ENCODE peak calls at places on chromosomes 11 and 22, in five cellular contexts. K is effector CD4-positive, alpha-beta T cell; R is left lung; N is A673; S is lower leg skin. U is an unnamed sample.

GRCh38 chr11:1373536-1374214 is 16.1 kb upstream of the BRSK2 start:
- DNase-seq in K (peak), R (no peak), N (no peak), S (no peak), U (no peak)

GRCh38 chr11:115317428-115318185 is 186.6 kb downstream of the CADM1 start:
- DNase-seq in K (no peak), R (no peak), N (no peak), S (no peak), U (no peak)

GRCh38 chr11:70040452-70040851 is 37.7 kb upstream of the ANO1 start:
- DNase-seq in K (no peak), R (no peak), N (no peak), S (no peak), U (no peak)

GRCh38 chr11:16982256-16982671 is 31.9 kb downstream of the PLEKHA7 start:
- DNase-seq in K (no peak), R (no peak), N (no peak), S (no peak), U (no peak)

GRCh38 chr11:19698493-19699292 is 13.9 kb upstream of the NAV2 start:
- DNase-seq in K (no peak), R (no peak), N (no peak), S (peak), U (no peak)

GRCh38 chr11:92762175-92762574 is 207.3 kb upstream of the MTNR1B start:
- DNase-seq in K (no peak), R (no peak), N (no peak), S (no peak), U (no peak)

GRCh38 chr11:3622521-3622920 is 19.3 kb downstream of the ART5 start:
- DNase-seq in K (no peak), R (peak), N (no peak), S (no peak), U (no peak)

GRCh38 chr22:17717708-17718107 is 56.6 kb downstream of the BID start:
- DNase-seq in K (no peak), R (no peak), N (no peak), S (no peak), U (no peak)

GRCh38 chr11:127651888-127652221 is 651.3 kb upstream of the KIRREL3 start:
- DNase-seq in K (no peak), R (no peak), N (no peak), S (no peak), U (no peak)

GRCh38 chr11:64644348-64645242 is 53.6 kb downstream of the SLC22A12 start:
- DNase-seq in K (no peak), R (no peak), N (no peak), S (no peak), U (no peak)

GRCh38 chr11:60872124-60872951 is 5.0 kb downstream of the ZP1 start:
- DNase-seq in K (no peak), R (no peak), N (no peak), S (peak), U (peak)

GRCh38 chr11:20256925-20257324 is 96.7 kb upstream of the DBX1 start:
- DNase-seq in K (no peak), R (no peak), N (no peak), S (no peak), U (no peak)

GRCh38 chr11:1931326-1931725 is 11.8 kb downstream of the TNNT3 start:
- DNase-seq in K (no peak), R (peak), N (no peak), S (no peak), U (peak)

GRCh38 chr11:120057595-120058581 is 80.0 kb downstream of the TRIM29 start:
- DNase-seq in K (no peak), R (no peak), N (no peak), S (no peak), U (no peak)

GRCh38 chr11:40168461-40168860 is 1291.0 kb downstream of the LRRC4C start:
- DNase-seq in K (no peak), R (no peak), N (peak), S (no peak), U (no peak)

GRCh38 chr11:11409916-11410315 is 56.9 kb upstream of the CSNK2A3 start:
- DNase-seq in K (no peak), R (no peak), N (no peak), S (no peak), U (no peak)

GRCh38 chr11:44988111-44988510 is 37.4 kb upstream of the TP53I11 start:
- DNase-seq in K (no peak), R (no peak), N (no peak), S (no peak), U (no peak)

GRCh38 chr11:87372068-87372467 is 334.3 kb downstream of the TMEM135 start:
- DNase-seq in K (no peak), R (no peak), N (no peak), S (no peak), U (no peak)

GRCh38 chr11:12114487-12115033 is 4.2 kb downstream of the MICAL2 start:
- DNase-seq in K (no peak), R (no peak), N (no peak), S (no peak), U (no peak)

GRCh38 chr11:44005076-44005800 is 42.5 kb upstream of the ACCSL start:
- DNase-seq in K (no peak), R (no peak), N (peak), S (no peak), U (no peak)

GRCh38 chr11:111417011-111417765 is 38.1 kb upstream of the POU2AF1 start:
- DNase-seq in K (no peak), R (no peak), N (no peak), S (no peak), U (no peak)

GRCh38 chr22:20607157-20607907 is 99.9 kb downstream of the MED15 start:
- DNase-seq in K (no peak), R (no peak), N (no peak), S (no peak), U (no peak)

GRCh38 chr22:33666661-33667619 is 253.3 kb downstream of the LARGE1 start:
- DNase-seq in K (no peak), R (no peak), N (no peak), S (no peak), U (no peak)

GRCh38 chr11:36278531-36279245 is 10.5 kb downstream of the COMMD9 start:
- DNase-seq in K (no peak), R (no peak), N (no peak), S (no peak), U (no peak)

GRCh38 chr22:41397143-41397811 is 15.5 kb downstream of the TEF start:
- DNase-seq in K (no peak), R (no peak), N (no peak), S (no peak), U (no peak)

GRCh38 chr22:17477401-17477833 is 85.9 kb upstream of the SLC25A18 start:
- DNase-seq in K (no peak), R (peak), N (peak), S (no peak), U (peak)

GRCh38 chr11:126925321-126926093 is 75.1 kb downstream of the KIRREL3 start:
- DNase-seq in K (no peak), R (no peak), N (no peak), S (no peak), U (no peak)

GRCh38 chr11:130037058-130037457 is 32.6 kb upstream of the APLP2 start:
- DNase-seq in K (no peak), R (no peak), N (no peak), S (no peak), U (no peak)

GRCh38 chr11:3732671-3733070 is 61.5 kb upstream of the CHRNA10 start:
- DNase-seq in K (no peak), R (no peak), N (no peak), S (no peak), U (no peak)

GRCh38 chr22:27238935-27239510 is 562.5 kb downstream of the MN1 start:
- DNase-seq in K (no peak), R (peak), N (peak), S (no peak), U (peak)

GRCh38 chr11:33696411-33696810 is 4.2 kb downstream of the C11orf91 start:
- DNase-seq in K (no peak), R (no peak), N (no peak), S (no peak), U (no peak)

GRCh38 chr11:57941875-57942274 is 81.8 kb upstream of the OR9Q1 start:
- DNase-seq in K (no peak), R (no peak), N (no peak), S (no peak), U (no peak)

GRCh38 chr22:49334589-49334873 is 493.1 kb downstream of the BRD1 start:
- DNase-seq in K (no peak), R (no peak), N (no peak), S (no peak), U (no peak)

GRCh38 chr22:19117111-19117512 is 5.1 kb downstream of the DGCR2 start:
- DNase-seq in K (no peak), R (no peak), N (no peak), S (no peak), U (no peak)

GRCh38 chr11:103845331-103845730 is 191.1 kb upstream of the DDI1 start:
- DNase-seq in K (no peak), R (no peak), N (no peak), S (no peak), U (no peak)

U was measured in uterus.